ENCODE peak calls at places on chromosomes 7 and 10, in five cellular contexts. One of them, this sample, is unnamed.

GRCh38 chr7:92641921-92642511 is 51.8 kb upstream of the FAM133B start:
- DNase-seq in fibroblast of lung: peak; percentile 48
- DNase-seq in neuronal stem cell: no peak
- DNase-seq in astrocyte: peak; percentile 85
- DNase-seq in IMR-90: peak; percentile 86
- DNase-seq in this sample: no peak

GRCh38 chr10:6766061-6766460 is 186.0 kb upstream of the PRKCQ start:
- DNase-seq in IMR-90: peak; percentile 56
- DNase-seq in astrocyte: no peak
- DNase-seq in fibroblast of lung: peak; percentile 87
- DNase-seq in neuronal stem cell: no peak
- DNase-seq in this sample: no peak

GRCh38 chr7:113010377-113010776 is 76.2 kb downstream of the GPR85 start:
- DNase-seq in neuronal stem cell: no peak
- DNase-seq in IMR-90: no peak
- DNase-seq in astrocyte: no peak
- DNase-seq in fibroblast of lung: no peak
- DNase-seq in this sample: no peak

GRCh38 chr10:34966440-34966839 is 123.7 kb downstream of the CUL2 start:
- DNase-seq in astrocyte: peak; percentile 21
- DNase-seq in IMR-90: peak; percentile 62
- DNase-seq in neuronal stem cell: no peak
- DNase-seq in fibroblast of lung: peak; percentile 44
- DNase-seq in this sample: no peak

GRCh38 chr7:18467011-18467410 is 28.5 kb upstream of the HDAC9 start:
- DNase-seq in neuronal stem cell: no peak
- DNase-seq in astrocyte: peak; percentile 44
- DNase-seq in fibroblast of lung: no peak
- DNase-seq in IMR-90: peak; percentile 7
- DNase-seq in this sample: no peak

GRCh38 chr7:29288534-29289091 is 94.0 kb downstream of the CHN2 start:
- DNase-seq in astrocyte: no peak
- DNase-seq in fibroblast of lung: no peak
- DNase-seq in IMR-90: no peak
- DNase-seq in neuronal stem cell: peak; percentile 81
- DNase-seq in this sample: no peak

GRCh38 chr7:142500364-142500763 is 242.5 kb upstream of the PRSS58 start:
- DNase-seq in IMR-90: no peak
- DNase-seq in fibroblast of lung: no peak
- DNase-seq in neuronal stem cell: no peak
- DNase-seq in astrocyte: no peak
- DNase-seq in this sample: no peak

GRCh38 chr7:121456785-121457359 is 60.8 kb upstream of the FAM3C start:
- DNase-seq in fibroblast of lung: no peak
- DNase-seq in astrocyte: no peak
- DNase-seq in IMR-90: no peak
- DNase-seq in neuronal stem cell: no peak
- DNase-seq in this sample: no peak

GRCh38 chr7:29035044-29035740 is 77.1 kb upstream of the TRIL start:
- DNase-seq in IMR-90: peak; percentile 58
- DNase-seq in fibroblast of lung: peak; percentile 67
- DNase-seq in neuronal stem cell: no peak
- DNase-seq in astrocyte: peak; percentile 92
- DNase-seq in this sample: no peak

GRCh38 chr7:21543528-21544302 is 876 bp downstream of the DNAH11 start:
- DNase-seq in IMR-90: no peak
- DNase-seq in neuronal stem cell: peak; percentile 17
- DNase-seq in fibroblast of lung: peak; percentile 31
- DNase-seq in astrocyte: no peak
- DNase-seq in this sample: no peak

GRCh38 chr7:44375236-44375699 is 49.9 kb upstream of the CAMK2B start:
- DNase-seq in astrocyte: no peak
- DNase-seq in fibroblast of lung: no peak
- DNase-seq in neuronal stem cell: no peak
- DNase-seq in IMR-90: no peak
- DNase-seq in this sample: no peak

GRCh38 chr7:7761340-7761973 is 43.0 kb upstream of the RPA3 start:
- DNase-seq in neuronal stem cell: no peak
- DNase-seq in astrocyte: peak; percentile 48
- DNase-seq in fibroblast of lung: peak; percentile 83
- DNase-seq in IMR-90: peak; percentile 66
- DNase-seq in this sample: peak; percentile 80

GRCh38 chr7:110868458-110868857 is 222.5 kb upstream of the LRRN3 start:
- DNase-seq in neuronal stem cell: no peak
- DNase-seq in IMR-90: no peak
- DNase-seq in fibroblast of lung: peak; percentile 28
- DNase-seq in astrocyte: peak; percentile 32
- DNase-seq in this sample: no peak

GRCh38 chr10:99832439-99832838 is 50.0 kb downstream of the ABCC2 start:
- DNase-seq in neuronal stem cell: no peak
- DNase-seq in IMR-90: no peak
- DNase-seq in astrocyte: no peak
- DNase-seq in fibroblast of lung: no peak
- DNase-seq in this sample: no peak

GRCh38 chr10:27716521-27716920 is 29.1 kb downstream of the MKX start:
- DNase-seq in IMR-90: peak; percentile 37
- DNase-seq in neuronal stem cell: no peak
- DNase-seq in fibroblast of lung: no peak
- DNase-seq in astrocyte: no peak
- DNase-seq in this sample: no peak

GRCh38 chr7:94486206-94486605 is 23.4 kb upstream of the CASD1 start:
- DNase-seq in IMR-90: no peak
- DNase-seq in neuronal stem cell: no peak
- DNase-seq in fibroblast of lung: no peak
- DNase-seq in astrocyte: no peak
- DNase-seq in this sample: no peak

GRCh38 chr7:128347573-128348147 is 4.0 kb upstream of the RBM28 start:
- DNase-seq in neuronal stem cell: peak; percentile 54
- DNase-seq in astrocyte: no peak
- DNase-seq in IMR-90: peak; percentile 45
- DNase-seq in fibroblast of lung: peak; percentile 63
- DNase-seq in this sample: peak; percentile 75

GRCh38 chr10:132158810-132159209 is 27.9 kb upstream of the DPYSL4 start:
- DNase-seq in fibroblast of lung: no peak
- DNase-seq in astrocyte: no peak
- DNase-seq in neuronal stem cell: no peak
- DNase-seq in IMR-90: no peak
- DNase-seq in this sample: no peak

GRCh38 chr7:121752706-121753105 is 120.3 kb upstream of the PTPRZ1 start:
- DNase-seq in astrocyte: peak; percentile 4
- DNase-seq in neuronal stem cell: no peak
- DNase-seq in IMR-90: peak; percentile 13
- DNase-seq in fibroblast of lung: peak; percentile 25
- DNase-seq in this sample: peak; percentile 45

GRCh38 chr7:29077854-29078253 is 68.5 kb downstream of the CPVL start:
- DNase-seq in fibroblast of lung: no peak
- DNase-seq in neuronal stem cell: no peak
- DNase-seq in IMR-90: no peak
- DNase-seq in astrocyte: peak; percentile 77
- DNase-seq in this sample: no peak

GRCh38 chr10:22988581-22989360 is 60.9 kb downstream of the ARMC3 start:
- DNase-seq in fibroblast of lung: peak; percentile 75
- DNase-seq in neuronal stem cell: peak; percentile 60
- DNase-seq in astrocyte: peak; percentile 20
- DNase-seq in IMR-90: peak; percentile 47
- DNase-seq in this sample: peak; percentile 87

GRCh38 chr10:78964952-78965633 is 103.7 kb upstream of the ZMIZ1 start:
- DNase-seq in IMR-90: peak; percentile 60
- DNase-seq in neuronal stem cell: peak; percentile 69
- DNase-seq in astrocyte: peak; percentile 63
- DNase-seq in fibroblast of lung: peak; percentile 57
- DNase-seq in this sample: no peak

GRCh38 chr10:63798599-63799498 is 277.6 kb downstream of the REEP3 start:
- DNase-seq in fibroblast of lung: peak; percentile 96
- DNase-seq in neuronal stem cell: no peak
- DNase-seq in IMR-90: peak; percentile 78
- DNase-seq in astrocyte: peak; percentile 99
- DNase-seq in this sample: no peak

GRCh38 chr7:27739301-27739913 is 555 bp upstream of the TAX1BP1 start:
- DNase-seq in fibroblast of lung: peak; percentile 30
- DNase-seq in IMR-90: peak; percentile 70
- DNase-seq in neuronal stem cell: no peak
- DNase-seq in astrocyte: peak; percentile 68
- DNase-seq in this sample: peak; percentile 59

GRCh38 chr7:121994625-121995410 is 121.9 kb downstream of the PTPRZ1 start:
- DNase-seq in neuronal stem cell: peak; percentile 56
- DNase-seq in fibroblast of lung: peak; percentile 84
- DNase-seq in astrocyte: peak; percentile 59
- DNase-seq in IMR-90: peak; percentile 81
- DNase-seq in this sample: peak; percentile 82

GRCh38 chr10:88064608-88065383 is 201.4 kb downstream of the PTEN start:
- DNase-seq in IMR-90: peak; percentile 62
- DNase-seq in astrocyte: no peak
- DNase-seq in neuronal stem cell: no peak
- DNase-seq in fibroblast of lung: peak; percentile 90
- DNase-seq in this sample: no peak

GRCh38 chr10:9102026-9102425 is 1047.5 kb downstream of the GATA3 start:
- DNase-seq in fibroblast of lung: no peak
- DNase-seq in astrocyte: no peak
- DNase-seq in neuronal stem cell: no peak
- DNase-seq in IMR-90: no peak
- DNase-seq in this sample: no peak

GRCh38 chr10:9091515-9092093 is 1037.1 kb downstream of the GATA3 start:
- DNase-seq in fibroblast of lung: no peak
- DNase-seq in IMR-90: no peak
- DNase-seq in astrocyte: no peak
- DNase-seq in neuronal stem cell: no peak
- DNase-seq in this sample: no peak

GRCh38 chr10:9097991-9098306 is 1043.5 kb downstream of the GATA3 start:
- DNase-seq in IMR-90: no peak
- DNase-seq in neuronal stem cell: no peak
- DNase-seq in fibroblast of lung: no peak
- DNase-seq in astrocyte: no peak
- DNase-seq in this sample: no peak

GRCh38 chr10:9096288-9096687 is 1041.8 kb downstream of the GATA3 start:
- DNase-seq in neuronal stem cell: no peak
- DNase-seq in astrocyte: no peak
- DNase-seq in fibroblast of lung: no peak
- DNase-seq in IMR-90: no peak
- DNase-seq in this sample: no peak

GRCh38 chr10:9097206-9097990 is 1042.9 kb downstream of the GATA3 start:
- DNase-seq in neuronal stem cell: no peak
- DNase-seq in astrocyte: peak; percentile 1
- DNase-seq in fibroblast of lung: no peak
- DNase-seq in IMR-90: no peak
- DNase-seq in this sample: no peak
- H3K27me3 ChIP-seq in neuronal stem cell: no peaks in the 10 kb centered on the region
- H3K27me3 ChIP-seq in astrocyte: no peaks in the 10 kb centered on the region
- H3K27me3 ChIP-seq in fibroblast of lung: no peaks in the 10 kb centered on the region
- H3K27me3 ChIP-seq in IMR-90: no peaks in the 10 kb centered on the region
- H3K27me3 ChIP-seq in this sample: no peaks in the 10 kb centered on the region

GRCh38 chr7:41134242-41134872 is 568.5 kb downstream of the INHBA start:
- DNase-seq in IMR-90: peak; percentile 55
- DNase-seq in fibroblast of lung: peak; percentile 11
- DNase-seq in neuronal stem cell: no peak
- DNase-seq in astrocyte: peak; percentile 51
- DNase-seq in this sample: no peak
- H3K9ac ChIP-seq in IMR-90: no peak overlapping the region
- H3K9ac ChIP-seq in fibroblast of lung: no peak overlapping the region
- H3K9ac ChIP-seq in neuronal stem cell: no peak overlapping the region
- H3K9ac ChIP-seq in astrocyte: no peak overlapping the region
- H3K9ac ChIP-seq in this sample: no peak overlapping the region

GRCh38 chr10:21515581-21516269 is 9.8 kb downstream of the SKIDA1 start:
- DNase-seq in IMR-90: no peak
- DNase-seq in fibroblast of lung: peak; percentile 54
- DNase-seq in astrocyte: no peak
- DNase-seq in neuronal stem cell: no peak
- DNase-seq in this sample: no peak
- H3K27me3 ChIP-seq in IMR-90: no peaks in the 10 kb centered on the region
- H3K27me3 ChIP-seq in fibroblast of lung: no peaks in the 10 kb centered on the region
- H3K27me3 ChIP-seq in astrocyte: no peaks in the 10 kb centered on the region
- H3K27me3 ChIP-seq in neuronal stem cell: no peaks in the 10 kb centered on the region
- H3K27me3 ChIP-seq in this sample: no peaks in the 10 kb centered on the region

DNA sequence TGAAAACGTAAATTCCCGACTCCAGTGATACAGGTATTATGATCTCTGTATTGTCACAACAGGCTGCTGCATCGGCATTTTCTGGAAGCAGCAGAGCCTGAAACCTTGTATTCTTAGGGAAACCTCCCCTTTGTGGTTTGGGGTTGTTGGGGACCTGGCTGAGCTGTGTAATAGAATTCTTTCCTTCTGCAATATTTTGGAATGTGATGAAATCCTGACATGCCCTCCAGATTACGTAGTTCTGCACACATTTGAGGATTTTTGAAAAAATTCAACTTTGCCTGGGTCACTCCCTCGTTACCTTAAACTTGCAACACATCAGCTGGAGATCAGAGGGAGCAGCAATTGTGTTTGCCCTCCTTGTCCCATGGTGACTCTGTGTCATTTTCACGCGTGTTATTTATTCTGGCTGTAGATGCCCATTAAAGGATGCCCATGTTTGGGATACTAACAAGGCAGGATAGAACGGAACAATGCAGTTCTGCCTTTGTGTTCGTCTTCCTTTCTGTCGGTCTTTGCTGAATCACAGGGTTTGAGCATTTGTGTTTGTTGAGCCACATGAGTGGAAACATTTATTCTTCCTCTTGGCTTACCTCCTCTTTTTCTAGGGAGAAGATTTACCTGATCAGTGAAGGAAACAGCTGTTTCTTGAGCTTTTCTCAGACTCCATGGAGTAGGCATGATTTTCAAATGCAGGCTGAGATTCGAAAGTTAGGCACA is 181.7 kb downstream of the TCF7L2 start:
- DNase-seq in astrocyte: peak; percentile 84
- DNase-seq in fibroblast of lung: peak; percentile 90
- DNase-seq in neuronal stem cell: no peak
- DNase-seq in IMR-90: peak; percentile 80
- DNase-seq in this sample: no peak
- H3K9ac ChIP-seq in astrocyte: no peak overlapping the region
- H3K9ac ChIP-seq in fibroblast of lung: no peak overlapping the region
- H3K9ac ChIP-seq in neuronal stem cell: no peak overlapping the region
- H3K9ac ChIP-seq in IMR-90: no peak overlapping the region
- H3K9ac ChIP-seq in this sample: no peak overlapping the region

DNA sequence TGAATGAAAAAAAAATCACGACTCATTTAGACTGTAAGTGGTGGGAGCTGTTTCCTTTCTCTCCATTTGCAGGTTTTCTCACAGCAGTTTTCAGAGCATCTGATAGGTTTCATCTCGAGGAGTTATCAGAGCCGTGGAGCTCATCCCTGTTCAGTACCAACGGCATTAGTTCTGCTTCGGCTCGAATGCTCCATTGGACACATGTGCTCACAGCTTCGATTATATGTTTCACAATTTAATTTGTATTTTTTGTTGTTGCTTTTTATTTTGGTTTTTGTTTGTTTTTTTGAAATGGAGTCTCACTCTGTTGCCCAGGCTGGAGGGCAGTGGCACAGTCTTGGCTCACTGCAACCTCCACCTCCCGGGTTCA is 1.5 kb downstream of the SLC18A2 start:
- DNase-seq in fibroblast of lung: no peak
- DNase-seq in astrocyte: no peak
- DNase-seq in IMR-90: no peak
- DNase-seq in neuronal stem cell: no peak
- DNase-seq in this sample: no peak
- H3K27me3 ChIP-seq in fibroblast of lung: peaks cover 3% of the 10 kb centered on the region
- H3K27me3 ChIP-seq in astrocyte: peaks cover 29% of the 10 kb centered on the region
- H3K27me3 ChIP-seq in IMR-90: peaks cover 35% of the 10 kb centered on the region
- H3K27me3 ChIP-seq in neuronal stem cell: peaks cover 25% of the 10 kb centered on the region
- H3K27me3 ChIP-seq in this sample: no peaks in the 10 kb centered on the region

GRCh38 chr7:41148521-41148951 is 554.4 kb downstream of the INHBA start:
- DNase-seq in neuronal stem cell: no peak
- DNase-seq in astrocyte: peak; percentile 97
- DNase-seq in fibroblast of lung: peak; percentile 71
- DNase-seq in IMR-90: peak; percentile 91
- DNase-seq in this sample: no peak
- H3K9ac ChIP-seq in neuronal stem cell: no peak overlapping the region
- H3K9ac ChIP-seq in astrocyte: peak overlapping the region; percentile 58
- H3K9ac ChIP-seq in fibroblast of lung: no peak overlapping the region
- H3K9ac ChIP-seq in IMR-90: no peak overlapping the region
- H3K9ac ChIP-seq in this sample: no peak overlapping the region

GRCh38 chr10:101123815-101124617 is 7.1 kb upstream of the TLX1 start:
- DNase-seq in IMR-90: no peak
- DNase-seq in astrocyte: no peak
- DNase-seq in neuronal stem cell: no peak
- DNase-seq in fibroblast of lung: no peak
- DNase-seq in this sample: no peak
- H3K27me3 ChIP-seq in IMR-90: peaks cover 96% of the 10 kb centered on the region
- H3K27me3 ChIP-seq in astrocyte: peaks cover 95% of the 10 kb centered on the region
- H3K27me3 ChIP-seq in neuronal stem cell: peaks cover 96% of the 10 kb centered on the region
- H3K27me3 ChIP-seq in fibroblast of lung: peaks cover 85% of the 10 kb centered on the region
- H3K27me3 ChIP-seq in this sample: no peaks in the 10 kb centered on the region